ENCODE peak calls at places on chromosomes 16 and 17, in five cellular contexts. A is stimulated activated effector memory CD8-positive, alpha-beta T cell treated with anti-CD3 and anti-CD28 coated beads, Interleukin-12 subunit alpha, Interleukin-12 subunit beta, amount 100 ng/mL, for 72 hours; V is activated T-cell treated with anti-CD3 and anti-CD28 coated beads, Interleukin-2, amount 50 U/mL, for 48 hours; Y is AG09319; Q is endothelial cell. B is an unnamed sample.

GRCh38 chr17:77373298-77374169 is 232.8 kb downstream of the SEC14L1 start:
- DNase-seq in A (no peak), V (peak; percentile 57), Y (no peak), Q (peak; percentile 63), B (no peak)

GRCh38 chr16:69691980-69692911 is 34.1 kb downstream of the NQO1 start:
- DNase-seq in A (no peak), V (no peak), Y (no peak), Q (no peak), B (no peak)

GRCh38 chr16:83806036-83806435 is 1.7 kb upstream of the HSBP1 start:
- DNase-seq in A (no peak), V (no peak), Y (no peak), Q (no peak), B (no peak)

GRCh38 chr16:57810197-57811024 is 8.1 kb upstream of the KIFC3 start:
- DNase-seq in A (peak; percentile 58), V (peak; percentile 79), Y (no peak), Q (peak; percentile 57), B (peak; percentile 70)

GRCh38 chr17:721540-721937 is 6.9 kb upstream of the VPS53 start:
- DNase-seq in A (no peak), V (no peak), Y (no peak), Q (no peak), B (no peak)

GRCh38 chr17:76048025-76048605 is 21.0 kb upstream of the EVPL start:
- DNase-seq in A (no peak), V (no peak), Y (no peak), Q (no peak), B (no peak)

GRCh38 chr17:71409712-71410111 is 711.1 kb upstream of the SOX9 start:
- DNase-seq in A (no peak), V (no peak), Y (no peak), Q (no peak), B (no peak)

GRCh38 chr17:67042104-67042899 is 2.1 kb upstream of the CACNG1 start:
- DNase-seq in A (no peak), V (no peak), Y (no peak), Q (no peak), B (no peak)

GRCh38 chr16:4790871-4791270 is 2.7 kb upstream of the SEPTIN12 start:
- DNase-seq in A (no peak), V (no peak), Y (no peak), Q (no peak), B (no peak)

GRCh38 chr16:86505899-86506864 is 4.1 kb upstream of the FOXF1 start:
- DNase-seq in A (no peak), V (no peak), Y (no peak), Q (no peak), B (no peak)

GRCh38 chr16:29663829-29664132 is 734 bp downstream of the SPN start:
- DNase-seq in A (no peak), V (peak; percentile 65), Y (no peak), Q (no peak), B (no peak)

GRCh38 chr16:963913-964695 is 6.7 kb downstream of the LMF1 start:
- DNase-seq in A (no peak), V (peak; percentile 58), Y (no peak), Q (no peak), B (no peak)

GRCh38 chr17:73291260-73291801 is 20.5 kb downstream of the CDC42EP4 start:
- DNase-seq in A (no peak), V (no peak), Y (peak; percentile 77), Q (no peak), B (no peak)

GRCh38 chr16:49462989-49463371 is 89.4 kb downstream of the C16orf78 start:
- DNase-seq in A (no peak), V (peak; percentile 28), Y (no peak), Q (no peak), B (no peak)

GRCh38 chr16:49596119-49596518 is 222.5 kb downstream of the C16orf78 start:
- DNase-seq in A (no peak), V (no peak), Y (no peak), Q (no peak), B (no peak)

GRCh38 chr16:48918520-48919258 is 308.7 kb upstream of the N4BP1 start:
- DNase-seq in A (no peak), V (no peak), Y (no peak), Q (no peak), B (no peak)

GRCh38 chr16:87463722-87464690 is 28.8 kb downstream of the ZCCHC14 start:
- DNase-seq in A (no peak), V (peak; percentile 64), Y (no peak), Q (peak; percentile 42), B (no peak)

GRCh38 chr17:71472809-71473789 is 647.7 kb upstream of the SOX9 start:
- DNase-seq in A (no peak), V (no peak), Y (peak; percentile 37), Q (peak; percentile 31), B (no peak)

GRCh38 chr17:77217136-77217535 is 76.4 kb downstream of the SEC14L1 start:
- DNase-seq in A (no peak), V (no peak), Y (no peak), Q (no peak), B (no peak)

GRCh38 chr16:19860146-19861030 is 24.3 kb downstream of the GPRC5B start:
- DNase-seq in A (no peak), V (no peak), Y (peak; percentile 34), Q (no peak), B (peak; percentile 97)

B was measured in retinal pigment epithelial cell.